ENCODE peak calls at places on chromosomes 1 and 21, in five cellular contexts. K is lung, P is upper lobe of right lung, Q is tibial artery, I is left ventricle myocardium inferior. X is an unnamed sample.

GRCh38 chr1:58727363-58727762 is 27.5 kb upstream of the MYSM1 start:
- DNase-seq in K (no peak), P (no peak), Q (no peak), I (no peak), X (no peak)

GRCh38 chr21:39094847-39095525 is 88.3 kb downstream of the PSMG1 start:
- DNase-seq in K (no peak), P (no peak), Q (no peak), I (no peak), X (no peak)

GRCh38 chr1:175341631-175342429 is 149.3 kb upstream of the KIAA0040 start:
- DNase-seq in K (no peak), P (no peak), Q (no peak), I (no peak), X (no peak)

GRCh38 chr1:61079898-61080336 is 2.4 kb upstream of the NFIA start:
- DNase-seq in K (peak), P (peak), Q (peak), I (peak), X (peak)

GRCh38 chr1:215118081-215118480 is 35.5 kb downstream of the KCNK2 start:
- DNase-seq in K (no peak), P (no peak), Q (no peak), I (no peak), X (no peak)

GRCh38 chr1:94873520-94874351 is 53.2 kb downstream of the CNN3 start:
- DNase-seq in K (no peak), P (no peak), Q (no peak), I (no peak), X (peak)

GRCh38 chr1:81590171-81590570 is 210.6 kb upstream of the ADGRL2 start:
- DNase-seq in K (no peak), P (no peak), Q (no peak), I (no peak), X (no peak)

GRCh38 chr21:33152228-33153130 is 77.3 kb upstream of the IFNAR2 start:
- DNase-seq in K (no peak), P (no peak), Q (no peak), I (no peak), X (no peak)

GRCh38 chr1:4375812-4376211 is 278.6 kb upstream of the AJAP1 start:
- DNase-seq in K (no peak), P (no peak), Q (no peak), I (no peak), X (no peak)

GRCh38 chr1:224432672-224433040 is 1.9 kb downstream of the WDR26 start:
- DNase-seq in K (no peak), P (no peak), Q (no peak), I (no peak), X (no peak)

GRCh38 chr1:168405931-168406330 is 125.3 kb downstream of the TBX19 start:
- DNase-seq in K (no peak), P (no peak), Q (no peak), I (no peak), X (no peak)

GRCh38 chr1:182003025-182003725 is 58.3 kb downstream of the ZNF648 start:
- DNase-seq in K (no peak), P (no peak), Q (no peak), I (peak), X (no peak)

GRCh38 chr1:84871181-84871580 is 21.8 kb downstream of the LPAR3 start:
- DNase-seq in K (no peak), P (no peak), Q (no peak), I (no peak), X (no peak)

GRCh38 chr1:63322248-63322943 is at the start of gene FOXD3:
- DNase-seq in K (no peak), P (peak), Q (no peak), I (peak), X (no peak)

GRCh38 chr1:109630081-109630880 is 10.6 kb downstream of the AMPD2 start:
- DNase-seq in K (peak), P (no peak), Q (no peak), I (no peak), X (no peak)

GRCh38 chr1:4519954-4520353 is 134.5 kb upstream of the AJAP1 start:
- DNase-seq in K (no peak), P (no peak), Q (no peak), I (no peak), X (no peak)

GRCh38 chr1:192807221-192807967 is 1.4 kb upstream of the RGS2 start:
- DNase-seq in K (no peak), P (no peak), Q (no peak), I (no peak), X (no peak)
- H3K27ac ChIP-seq in K (peak), P (peak), Q (peak), I (peak), X (no peak)

GRCh38 chr1:32498751-32499150 is 33.9 kb downstream of the ZBTB8B start:
- DNase-seq in K (no peak), P (no peak), Q (no peak), I (no peak), X (no peak)

GRCh38 chr1:32496127-32496526 is 31.3 kb downstream of the ZBTB8B start:
- DNase-seq in K (no peak), P (no peak), Q (no peak), I (no peak), X (no peak)

GRCh38 chr1:32489774-32490454 is 25.0 kb downstream of the ZBTB8B start:
- DNase-seq in K (no peak), P (no peak), Q (no peak), I (no peak), X (no peak)

GRCh38 chr1:32494196-32494595 is 29.3 kb downstream of the ZBTB8B start:
- DNase-seq in K (no peak), P (no peak), Q (no peak), I (no peak), X (no peak)

DNA sequence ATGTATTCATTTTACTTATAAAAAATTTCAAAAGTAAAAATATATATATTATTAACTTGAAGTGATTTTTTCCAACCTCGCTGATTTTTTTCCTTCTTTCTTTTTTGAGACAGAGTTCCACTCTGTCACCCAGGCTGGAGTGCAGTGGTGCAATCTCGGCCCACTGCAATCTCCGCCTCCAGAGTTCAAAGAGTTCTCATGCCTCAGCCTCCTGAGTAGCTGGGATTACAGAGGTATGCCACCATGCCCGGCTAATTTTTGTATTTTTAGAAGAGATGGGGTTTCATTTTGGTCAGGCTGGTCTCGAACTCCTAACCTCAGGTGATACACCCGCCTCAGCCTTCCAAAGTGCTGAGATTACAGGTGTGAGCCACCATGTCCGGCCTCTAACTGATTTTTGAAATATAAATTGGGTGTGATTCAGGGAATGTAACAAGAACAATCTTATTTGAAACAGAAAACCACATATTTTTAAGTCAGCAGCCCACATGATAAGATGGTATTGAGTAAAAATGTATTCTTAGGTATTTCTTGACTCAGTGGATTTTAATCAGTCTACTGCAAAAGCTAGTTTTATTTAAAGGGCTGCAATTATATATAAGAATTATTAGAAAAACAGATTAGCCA is 30.0 kb downstream of the ZBTB8B start:
- DNase-seq in K (no peak), P (no peak), Q (no peak), I (no peak), X (no peak)
- H3K27ac ChIP-seq in K (no peak), P (no peak), Q (no peak), I (no peak), X (no peak)

DNA sequence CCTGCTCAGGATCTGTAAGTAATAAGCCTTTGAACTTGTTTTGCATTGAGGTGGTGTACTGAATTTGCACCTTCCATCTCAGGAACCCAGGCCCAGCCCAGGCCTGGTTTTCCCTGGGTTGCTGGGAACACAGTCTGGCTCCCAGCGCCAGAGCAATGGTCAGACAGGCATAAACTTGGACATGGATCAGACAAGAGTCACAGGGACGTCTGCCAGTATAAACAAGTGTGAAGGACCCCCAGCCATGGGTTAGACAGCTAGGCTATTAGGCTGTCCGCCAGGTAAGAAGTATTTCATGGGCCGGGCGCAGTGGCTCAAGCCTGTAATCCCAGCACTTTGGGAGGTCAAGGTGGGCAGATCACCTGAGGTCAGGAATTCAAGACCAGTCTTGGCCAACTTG is 5.5 kb downstream of the IFNLR1 start:
- DNase-seq in K (no peak), P (no peak), Q (no peak), I (no peak), X (no peak)
- H3K27ac ChIP-seq in K (no peak), P (no peak), Q (no peak), I (no peak), X (no peak)

GRCh38 chr1:2505461-2505994 is 20.9 kb downstream of the PANK4 start:
- DNase-seq in K (no peak), P (no peak), Q (no peak), I (no peak), X (no peak)

GRCh38 chr1:2504949-2505272 is 21.5 kb downstream of the PANK4 start:
- DNase-seq in K (no peak), P (no peak), Q (no peak), I (no peak), X (no peak)

GRCh38 chr1:2507744-2508155 is 18.6 kb downstream of the PANK4 start:
- DNase-seq in K (no peak), P (no peak), Q (no peak), I (no peak), X (no peak)

GRCh38 chr1:2506901-2507565 is 19.4 kb downstream of the PANK4 start:
- DNase-seq in K (no peak), P (no peak), Q (no peak), I (no peak), X (no peak)

DNA sequence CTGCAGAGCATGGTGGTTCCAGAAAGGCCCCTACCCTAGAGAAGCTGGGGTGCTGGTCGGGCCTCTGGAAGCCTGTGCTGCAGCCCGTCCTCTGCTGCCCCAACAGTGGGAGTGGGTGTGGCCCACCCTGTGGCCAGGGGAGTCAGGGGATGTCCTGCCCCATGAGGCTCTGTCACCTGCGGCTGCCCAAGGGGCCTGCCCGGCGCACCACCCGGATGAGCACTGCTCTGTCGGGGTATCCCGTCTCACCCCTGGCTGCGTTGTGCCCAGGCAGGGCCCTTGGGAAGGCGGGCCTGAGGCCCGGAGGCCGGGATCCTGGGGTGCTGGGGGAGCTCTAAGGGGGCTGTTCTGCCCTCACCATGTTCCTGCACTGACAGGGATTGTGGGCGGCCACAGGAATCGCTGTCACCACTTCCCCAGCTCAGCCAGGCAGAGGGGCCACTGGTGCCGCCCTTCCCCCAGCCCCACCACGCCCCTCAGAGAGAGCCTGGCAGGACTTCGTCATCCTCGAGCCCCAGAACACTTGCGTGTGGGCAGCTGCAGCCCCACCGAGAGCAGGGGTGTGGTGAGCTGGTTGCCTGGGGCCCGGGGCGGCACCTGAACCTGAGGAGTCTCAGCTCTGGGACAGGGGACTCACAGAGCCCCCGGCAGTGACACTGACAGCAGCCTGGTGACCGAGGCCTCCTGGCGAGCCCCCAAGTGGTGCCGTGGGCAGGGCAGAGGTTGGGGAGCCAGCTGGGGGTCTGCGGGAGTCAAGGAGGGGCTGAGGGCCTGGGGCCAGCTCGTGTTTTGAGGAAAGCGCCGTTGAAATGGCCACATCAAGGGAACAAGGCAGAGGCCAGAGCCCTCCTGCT is 20.2 kb downstream of the PANK4 start:
- DNase-seq in K (no peak), P (no peak), Q (no peak), I (no peak), X (no peak)
- H3K27ac ChIP-seq in K (no peak), P (no peak), Q (no peak), I (no peak), X (no peak)

GRCh38 chr1:25657786-25658760 is 41.5 kb downstream of the MAN1C1 start:
- DNase-seq in K (no peak), P (peak), Q (no peak), I (no peak), X (no peak)
- H3K27ac ChIP-seq in K (peak), P (no peak), Q (no peak), I (peak), X (peak)

DNA sequence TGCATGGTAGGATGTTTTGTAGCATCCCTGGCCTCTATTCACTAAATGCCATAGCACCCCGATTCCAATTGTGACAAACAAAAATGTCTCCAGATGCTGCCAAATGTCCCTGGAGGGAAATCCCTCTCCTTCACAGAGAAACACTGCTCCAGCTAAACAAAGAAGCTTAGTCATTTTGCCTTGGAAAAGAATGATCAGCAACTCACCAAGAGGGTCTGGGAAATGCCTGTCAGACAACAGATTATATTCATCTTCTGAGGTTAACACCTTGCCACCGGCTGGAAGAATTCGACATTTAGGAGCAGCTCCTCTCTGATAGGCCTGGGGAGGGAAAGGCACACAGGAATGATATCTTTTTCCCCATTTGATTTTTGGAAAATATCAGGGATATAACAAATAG is 84.4 kb downstream of the NIBAN1 start:
- DNase-seq in K (no peak), P (no peak), Q (no peak), I (no peak), X (no peak)
- H3K27ac ChIP-seq in K (peak), P (peak), Q (peak), I (peak), X (no peak)

DNA sequence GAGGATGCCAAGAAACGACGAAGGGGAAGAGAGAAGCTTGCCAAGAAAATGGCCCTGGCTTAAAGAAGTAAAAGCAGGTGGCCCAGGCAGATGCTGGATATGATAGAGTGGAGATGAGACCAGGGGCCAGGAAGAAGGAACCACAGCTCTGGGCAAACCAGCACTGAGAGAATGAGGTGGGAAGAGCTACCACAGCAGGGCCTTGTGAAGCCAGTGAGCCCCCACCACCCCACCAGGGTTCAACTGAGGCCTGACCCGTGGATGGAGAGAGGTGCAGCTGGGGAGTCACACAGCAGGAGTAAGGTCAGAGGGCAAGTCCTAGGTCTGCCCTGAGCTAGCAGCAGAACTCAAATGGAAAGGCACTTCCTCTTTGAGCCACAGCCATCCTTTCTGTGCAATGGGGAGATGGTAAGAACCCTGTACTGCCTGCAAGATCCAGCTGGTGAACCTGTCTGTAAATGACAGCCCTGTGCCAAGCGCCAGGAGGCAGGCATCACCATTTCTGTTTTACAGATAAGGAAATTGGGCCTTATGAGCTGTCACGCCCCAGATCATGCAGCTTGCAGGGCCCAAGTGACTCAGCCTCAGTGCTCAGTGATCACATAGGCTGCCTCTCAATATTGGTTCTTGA is 8.5 kb downstream of the SH3BGRL3 start:
- DNase-seq in K (no peak), P (no peak), Q (no peak), I (no peak), X (peak)
- H3K27ac ChIP-seq in K (no peak), P (peak), Q (no peak), I (peak), X (peak)

X was measured in caudate nucleus.